ENCODE peak calls at places on chromosomes 7 and 10, in ten cellular contexts. Q is iPS-NIHi11; V is A549; S is CD8-positive, alpha-beta T cell; B is GM19239; T is ELR; O is stimulated activated CD4-positive, alpha-beta T cell treated with anti-CD3 and anti-CD28 coated beads, Interleukin-2, amount 100 ng/mL, for 24 hours; Y is cardiac fibroblast; R is NCI-H1092 treated with DMSO at 0.1 percent for 48 hours; X is foreskin fibroblast. N is an unnamed sample.

GRCh38 chr7:11458736-11459483 is 373.1 kb downstream of the THSD7A start:
- DNase-seq in Q (no peak), V (peak), S (no peak), B (no peak), T (peak), O (no peak), Y (peak), R (no peak), X (peak), N (no peak)

GRCh38 chr7:25083201-25083600 is 41.9 kb downstream of the CYCS start:
- DNase-seq in Q (no peak), V (no peak), S (no peak), B (no peak), T (peak), O (no peak), Y (no peak), R (no peak), X (no peak), N (no peak)

GRCh38 chr7:54961391-54961790 is 57.4 kb upstream of the EGFR start:
- DNase-seq in Q (no peak), V (no peak), S (no peak), B (no peak), T (peak), O (no peak), Y (no peak), R (no peak), X (peak), N (no peak)

GRCh38 chr7:122014697-122015096 is 129.4 kb downstream of the AASS start:
- DNase-seq in Q (no peak), V (no peak), S (no peak), B (no peak), T (peak), O (no peak), Y (peak), R (no peak), X (peak), N (no peak)

GRCh38 chr10:76086571-76087260 is 655.3 kb downstream of the LRMDA start:
- DNase-seq in Q (peak), V (peak), S (no peak), B (peak), T (peak), O (peak), Y (peak), R (no peak), X (peak), N (no peak)

GRCh38 chr7:23472974-23473847 is 2.9 kb upstream of the IGF2BP3 start:
- DNase-seq in Q (no peak), V (no peak), S (no peak), B (no peak), T (peak), O (no peak), Y (no peak), R (peak), X (peak), N (peak)

GRCh38 chr7:141118809-141119586 is 45.1 kb downstream of the TMEM178B start:
- DNase-seq in Q (no peak), V (no peak), S (no peak), B (no peak), T (no peak), O (no peak), Y (no peak), R (no peak), X (no peak), N (no peak)

GRCh38 chr7:120792861-120793130 is 65.1 kb downstream of the TSPAN12 start:
- DNase-seq in Q (no peak), V (no peak), S (no peak), B (no peak), T (no peak), O (no peak), Y (no peak), R (no peak), X (no peak), N (no peak)

GRCh38 chr10:30992671-30993070 is 39.0 kb downstream of the ZNF438 start:
- DNase-seq in Q (no peak), V (no peak), S (no peak), B (no peak), T (no peak), O (no peak), Y (no peak), R (no peak), X (no peak), N (no peak)

N was measured in neuronal stem cell.